ENCODE peak calls at places on chromosomes 3 and 15, in nine cellular contexts. Z is astrocyte of the spinal cord, B is occipital lobe, O is NCI-H1436, H is HFF-Myc, T is heart left ventricle, S is H54, Q is GM18507, M is uterus. C is an unnamed sample.

GRCh38 chr15:42921049-42921731 is 612 bp upstream of the TTBK2 start:
- DNase-seq in Z (peak; percentile 21), B (no peak), O (no peak), H (no peak), T (peak; percentile 64), S (no peak), Q (no peak), M (no peak), C (peak; percentile 1)

GRCh38 chr3:30231277-30232141 is 374.9 kb upstream of the TGFBR2 start:
- DNase-seq in Z (peak; percentile 41), B (no peak), O (no peak), H (peak; percentile 35), T (no peak), S (no peak), Q (no peak), M (no peak), C (no peak)

GRCh38 chr15:82921242-82921641 is 31.3 kb downstream of the HOMER2 start:
- DNase-seq in Z (no peak), B (no peak), O (no peak), H (no peak), T (no peak), S (no peak), Q (no peak), M (no peak), C (no peak)

GRCh38 chr15:80800067-80800466 is 20.9 kb downstream of the CEMIP start:
- DNase-seq in Z (no peak), B (no peak), O (no peak), H (no peak), T (no peak), S (no peak), Q (no peak), M (no peak), C (no peak)

GRCh38 chr3:129937717-129938116 is 36.8 kb upstream of the TRH start:
- DNase-seq in Z (no peak), B (no peak), O (no peak), H (no peak), T (no peak), S (no peak), Q (no peak), M (no peak), C (no peak)

GRCh38 chr3:65173841-65174240 is 486.0 kb upstream of the ADAMTS9 start:
- DNase-seq in Z (no peak), B (no peak), O (no peak), H (no peak), T (no peak), S (no peak), Q (no peak), M (no peak), C (no peak)

GRCh38 chr3:113769551-113769950 is 22.7 kb downstream of the ATP6V1A start:
- DNase-seq in Z (peak; percentile 68), B (no peak), O (no peak), H (no peak), T (no peak), S (peak; percentile 34), Q (no peak), M (no peak), C (no peak)

GRCh38 chr15:99455796-99456160 is 110.0 kb upstream of the MEF2A start:
- DNase-seq in Z (no peak), B (no peak), O (no peak), H (no peak), T (no peak), S (no peak), Q (no peak), M (no peak), C (no peak)

GRCh38 chr3:147364771-147365170 is 41.6 kb downstream of the ZIC4 start:
- DNase-seq in Z (no peak), B (no peak), O (no peak), H (no peak), T (no peak), S (no peak), Q (no peak), M (no peak), C (no peak)

GRCh38 chr15:62874933-62875625 is 167.5 kb upstream of the TPM1 start:
- DNase-seq in Z (no peak), B (no peak), O (no peak), H (no peak), T (no peak), S (no peak), Q (no peak), M (peak; percentile 48), C (no peak)